ENCODE peak calls at places on chromosomes 16 and 17, in eight cellular contexts. N is A549, H is right lobe of liver, O is body of pancreas, A is astrocyte, Y is fibroblast of lung, M is left lung, K is colonic mucosa. G is an unnamed sample.

GRCh38 chr17:58829172-58829637 is 73.6 kb downstream of the PPM1E start:
- DNase-seq in N (no peak), H (no peak), O (no peak), A (no peak), Y (no peak), M (no peak), K (peak; percentile 24), G (no peak)

GRCh38 chr17:8079291-8080207 is 8.0 kb downstream of the ALOX12B start:
- DNase-seq in N (peak; percentile 93), H (peak; percentile 73), O (peak; percentile 61), A (no peak), Y (peak; percentile 29), M (peak; percentile 74), K (peak; percentile 84), G (peak; percentile 85)

GRCh38 chr17:30600830-30601494 is 123.8 kb downstream of the GOSR1 start:
- DNase-seq in N (peak; percentile 48), H (peak; percentile 25), O (peak; percentile 11), A (no peak), Y (peak; percentile 20), M (no peak), K (peak; percentile 50), G (peak; percentile 50)

GRCh38 chr16:70481929-70482536 is 27.6 kb downstream of the FCSK start:
- DNase-seq in N (no peak), H (no peak), O (no peak), A (peak; percentile 42), Y (peak; percentile 63), M (no peak), K (no peak), G (no peak)

GRCh38 chr17:59372138-59372751 is 40.8 kb downstream of the YPEL2 start:
- DNase-seq in N (no peak), H (no peak), O (peak; percentile 71), A (peak; percentile 84), Y (peak; percentile 84), M (no peak), K (peak; percentile 79), G (no peak)

GRCh38 chr16:47888142-47888541 is 267.7 kb downstream of the ABCC12 start:
- DNase-seq in N (peak; percentile 13), H (no peak), O (no peak), A (peak; percentile 67), Y (peak; percentile 74), M (no peak), K (no peak), G (no peak)

GRCh38 chr16:80806957-80807356 is 2.6 kb upstream of the CDYL2 start:
- DNase-seq in N (no peak), H (no peak), O (no peak), A (peak; percentile 65), Y (peak; percentile 81), M (no peak), K (no peak), G (no peak)

GRCh38 chr16:89024546-89024945 is 47.5 kb upstream of the CBFA2T3 start:
- DNase-seq in N (no peak), H (no peak), O (no peak), A (no peak), Y (no peak), M (no peak), K (no peak), G (no peak)

GRCh38 chr17:35185849-35186248 is 8.3 kb downstream of the SLC35G3 start:
- DNase-seq in N (no peak), H (no peak), O (no peak), A (no peak), Y (no peak), M (no peak), K (no peak), G (no peak)

GRCh38 chr17:7046127-7046724 is 2.3 kb upstream of the SLC16A11 start:
- DNase-seq in N (no peak), H (peak; percentile 46), O (peak; percentile 93), A (no peak), Y (no peak), M (peak; percentile 85), K (peak; percentile 95), G (peak; percentile 34)

GRCh38 chr16:13138528-13138927 is 237.1 kb downstream of the SHISA9 start:
- DNase-seq in N (no peak), H (no peak), O (no peak), A (no peak), Y (no peak), M (no peak), K (no peak), G (no peak)

GRCh38 chr17:45222994-45223540 is 1.4 kb downstream of the FMNL1 start:
- DNase-seq in N (no peak), H (no peak), O (no peak), A (no peak), Y (no peak), M (no peak), K (peak; percentile 41), G (no peak)

GRCh38 chr17:69539274-69539673 is 124.8 kb downstream of the MAP2K6 start:
- DNase-seq in N (no peak), H (no peak), O (no peak), A (no peak), Y (no peak), M (no peak), K (no peak), G (no peak)

GRCh38 chr16:28149016-28149888 is 62.5 kb downstream of the XPO6 start:
- DNase-seq in N (no peak), H (no peak), O (no peak), A (no peak), Y (no peak), M (no peak), K (no peak), G (no peak)

GRCh38 chr17:78812849-78813248 is 27.8 kb downstream of the USP36 start:
- DNase-seq in N (no peak), H (no peak), O (no peak), A (no peak), Y (no peak), M (no peak), K (no peak), G (no peak)

DNA sequence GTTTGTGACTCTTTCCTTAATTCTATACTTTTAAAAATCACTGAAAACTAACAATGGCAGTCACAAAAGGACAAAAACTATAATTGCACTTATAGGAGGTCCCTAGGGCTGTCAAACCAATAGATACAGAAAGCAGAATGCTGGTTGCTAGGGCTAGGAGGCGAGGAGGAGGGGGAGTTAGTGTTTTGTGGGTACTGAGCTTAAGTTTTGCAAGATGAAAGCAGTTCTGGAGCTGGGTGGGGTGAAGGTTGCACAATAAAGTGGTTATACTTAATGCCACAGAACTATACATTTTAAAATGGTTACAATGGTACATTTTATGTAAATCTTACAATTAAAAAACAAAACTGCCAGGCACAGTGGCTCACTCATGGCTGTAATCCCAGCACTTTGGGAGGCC is 27.3 kb downstream of the NUBP1 start:
- DNase-seq in N (no peak), H (no peak), O (peak; percentile 19), A (no peak), Y (no peak), M (no peak), K (no peak), G (no peak)
- H3K9me3 ChIP-seq in N (no peaks in the 10 kb centered on the region), H (no peaks in the 10 kb centered on the region), O (no peaks in the 10 kb centered on the region), A (no peaks in the 10 kb centered on the region), Y (no peaks in the 10 kb centered on the region), M (no peaks in the 10 kb centered on the region), K (no peaks in the 10 kb centered on the region), G (no peaks in the 10 kb centered on the region)

GRCh38 chr16:1330931-1331711 is 2.3 kb upstream of the BAIAP3 start:
- DNase-seq in N (no peak), H (no peak), O (no peak), A (no peak), Y (no peak), M (no peak), K (no peak), G (no peak)
- H3K4me3 ChIP-seq in N (no peak overlapping the region), H (peak overlapping the region; percentile 11), O (no peak overlapping the region), A (no peak overlapping the region), Y (no peak overlapping the region), M (no peak overlapping the region), K (peak overlapping the region; percentile 17), G (peak overlapping the region; percentile 40)

DNA sequence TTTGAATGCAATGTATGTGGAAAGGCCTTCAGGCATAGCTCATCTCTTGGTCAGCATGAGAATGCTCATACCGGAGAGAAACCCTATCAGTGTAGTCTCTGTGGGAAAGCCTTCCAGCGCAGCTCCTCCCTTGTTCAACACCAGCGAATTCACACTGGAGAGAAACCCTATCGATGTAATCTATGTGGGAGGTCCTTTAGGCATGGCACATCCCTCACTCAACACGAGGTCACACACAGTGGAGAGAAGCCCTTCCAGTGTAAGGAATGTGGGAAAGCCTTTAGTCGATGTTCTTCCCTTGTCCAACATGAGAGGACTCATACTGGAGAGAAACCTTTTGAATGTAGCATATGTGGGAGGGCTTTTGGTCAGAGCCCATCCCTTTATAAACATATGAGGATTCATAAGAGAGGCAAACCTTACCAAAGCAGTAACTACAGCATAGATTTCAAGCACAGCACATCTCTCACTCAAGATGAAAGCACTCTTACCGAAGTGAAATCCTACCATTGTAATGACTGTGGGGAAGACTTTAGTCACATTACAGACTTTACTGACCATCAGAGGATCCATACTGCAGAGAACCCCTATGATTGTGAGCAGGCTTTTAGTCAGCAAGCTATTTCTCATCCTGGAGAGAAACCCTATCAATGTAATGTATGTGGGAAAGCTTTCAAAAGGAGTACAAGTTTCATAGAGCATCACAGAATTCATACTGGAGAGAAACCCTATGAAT is 24.7 kb downstream of the ZFP90 start:
- DNase-seq in N (no peak), H (no peak), O (no peak), A (no peak), Y (no peak), M (no peak), K (no peak), G (no peak)
- H3K9me3 ChIP-seq in N (peaks cover 99% of the 10 kb centered on the region), H (peaks cover 86% of the 10 kb centered on the region), O (peaks cover 15% of the 10 kb centered on the region), A (peaks cover 82% of the 10 kb centered on the region), Y (peaks cover 8% of the 10 kb centered on the region), M (peaks cover 31% of the 10 kb centered on the region), K (peaks cover 44% of the 10 kb centered on the region), G (peaks cover 89% of the 10 kb centered on the region)

GRCh38 chr17:17493249-17493985 is 2.8 kb downstream of the RASD1 start:
- DNase-seq in N (no peak), H (peak; percentile 78), O (no peak), A (no peak), Y (no peak), M (no peak), K (peak; percentile 60), G (no peak)
- H3K4me3 ChIP-seq in N (no peak overlapping the region), H (no peak overlapping the region), O (no peak overlapping the region), A (no peak overlapping the region), Y (no peak overlapping the region), M (no peak overlapping the region), K (no peak overlapping the region), G (no peak overlapping the region)

G was measured in CD8-positive, alpha-beta memory T cell.